ENCODE peak calls at places on chromosomes 16 and 17, in eight cellular contexts. X is right lobe of liver; H is PC-9; Q is ascending aorta; V is BJ; M is fibroblast of villous mesenchyme; O is CD8-positive, alpha-beta T cell; P is fibroblast of the aortic adventitia. L is an unnamed sample.

GRCh38 chr17:18028684-18029540 is 10.1 kb downstream of the ATPAF2 start:
- DNase-seq in O (no peak), H (no peak), M (no peak), Q (peak; percentile 18), P (no peak), V (no peak), X (no peak), L (no peak)

GRCh38 chr17:65745241-65745640 is 183.8 kb upstream of the AXIN2 start:
- DNase-seq in Q (no peak), V (no peak), P (no peak), M (no peak), O (no peak), H (no peak), X (no peak), L (no peak)

GRCh38 chr17:49433000-49433694 is 18.5 kb upstream of the PHB1 start:
- DNase-seq in P (no peak), Q (no peak), V (no peak), O (no peak), M (no peak), H (no peak), X (no peak), L (peak; percentile 19)

GRCh38 chr17:78476973-78477372 is 98.5 kb downstream of the PGS1 start:
- DNase-seq in O (no peak), Q (no peak), P (no peak), V (no peak), H (no peak), M (no peak), X (no peak), L (no peak)

GRCh38 chr16:66984902-66985311 is 3.5 kb upstream of the CES4A start:
- DNase-seq in X (no peak), P (no peak), M (no peak), V (no peak), O (no peak), Q (no peak), H (no peak), L (no peak)

GRCh38 chr16:24771779-24772157 is 42.3 kb downstream of the TNRC6A start:
- DNase-seq in M (peak; percentile 37), P (peak; percentile 34), X (no peak), Q (no peak), V (no peak), O (no peak), H (no peak), L (no peak)

GRCh38 chr16:19380316-19380715 is 37.4 kb upstream of the TMC5 start:
- DNase-seq in O (no peak), P (no peak), M (no peak), H (no peak), V (no peak), Q (no peak), X (no peak), L (no peak)

GRCh38 chr16:67173808-67174705 is 3.7 kb downstream of the NOL3 start:
- DNase-seq in M (peak; percentile 86), P (peak; percentile 72), X (peak; percentile 96), H (peak; percentile 93), O (peak; percentile 63), Q (peak; percentile 96), V (no peak), L (peak; percentile 92)

GRCh38 chr16:89565506-89566372 is 5.3 kb downstream of the RPL13 start:
- DNase-seq in V (no peak), Q (no peak), P (no peak), H (peak; percentile 74), O (peak; percentile 49), M (peak; percentile 52), X (peak; percentile 71), L (peak; percentile 89)

GRCh38 chr17:60372790-60373483 is 19.0 kb downstream of the USP32 start:
- DNase-seq in X (no peak), Q (no peak), M (peak; percentile 52), P (peak; percentile 49), O (no peak), H (peak; percentile 11), V (peak; percentile 32), L (no peak)

GRCh38 chr17:71963341-71963740 is 157.5 kb upstream of the SOX9 start:
- DNase-seq in X (no peak), M (no peak), H (no peak), P (no peak), Q (no peak), V (no peak), O (no peak), L (no peak)

GRCh38 chr17:71966459-71967313 is 154.1 kb upstream of the SOX9 start:
- DNase-seq in V (no peak), H (no peak), P (no peak), Q (peak; percentile 73), O (no peak), X (no peak), M (no peak), L (no peak)

GRCh38 chr17:71963791-71964190 is 157.0 kb upstream of the SOX9 start:
- DNase-seq in Q (no peak), O (no peak), X (no peak), V (no peak), P (no peak), H (no peak), M (no peak), L (no peak)

GRCh38 chr17:71964559-71964958 is 156.3 kb upstream of the SOX9 start:
- DNase-seq in P (no peak), H (no peak), Q (no peak), X (no peak), O (no peak), M (no peak), V (no peak), L (no peak)

DNA sequence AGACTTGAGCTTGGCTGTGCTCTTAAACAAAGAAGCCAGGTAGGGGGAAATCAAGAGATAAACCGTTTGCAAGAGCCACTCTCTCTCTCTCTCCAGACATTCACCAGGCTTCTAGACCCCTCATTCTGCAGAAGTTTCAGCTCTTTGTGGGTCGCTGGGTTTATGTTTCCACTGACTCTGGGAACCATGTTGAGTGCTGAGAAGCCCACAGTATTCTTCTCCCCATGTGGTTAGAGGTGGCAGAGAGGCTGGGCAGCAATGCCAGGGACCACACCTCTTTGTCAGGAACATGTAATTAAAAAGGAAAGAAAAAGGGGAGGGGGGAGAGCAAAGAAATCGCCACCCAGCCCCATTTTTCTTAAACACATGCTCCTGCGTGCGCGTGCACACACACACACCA is 154.8 kb upstream of the SOX9 start:
- DNase-seq in M (no peak), P (no peak), Q (no peak), O (no peak), V (no peak), X (no peak), H (no peak), L (no peak)
- H3K4me3 ChIP-seq in M (no peak overlapping the region), P (no peak overlapping the region), Q (no peak overlapping the region), O (no peak overlapping the region), V (no peak overlapping the region), X (no peak overlapping the region), H (no peak overlapping the region), L (no peak overlapping the region)

GRCh38 chr16:50282010-50282538 is 15.7 kb downstream of the ADCY7 start:
- DNase-seq in H (no peak), X (peak; percentile 87), V (no peak), P (peak; percentile 52), Q (peak; percentile 84), O (peak; percentile 71), M (peak; percentile 61), L (no peak)
- H3K4me3 ChIP-seq in H (no peak overlapping the region), X (no peak overlapping the region), V (no peak overlapping the region), P (no peak overlapping the region), Q (no peak overlapping the region), O (peak overlapping the region; percentile 40), M (no peak overlapping the region), L (no peak overlapping the region)

GRCh38 chr16:14264560-14264959 is 193.4 kb downstream of the MRTFB start:
- DNase-seq in M (no peak), Q (no peak), V (no peak), H (no peak), O (no peak), X (no peak), P (no peak), L (no peak)

GRCh38 chr16:14268073-14268472 is 197.0 kb downstream of the MRTFB start:
- DNase-seq in H (no peak), P (no peak), Q (no peak), O (no peak), V (no peak), X (no peak), M (no peak), L (no peak)

GRCh38 chr16:14263011-14263410 is 191.9 kb downstream of the MRTFB start:
- DNase-seq in V (no peak), H (no peak), P (no peak), M (no peak), X (no peak), O (no peak), Q (no peak), L (no peak)

DNA sequence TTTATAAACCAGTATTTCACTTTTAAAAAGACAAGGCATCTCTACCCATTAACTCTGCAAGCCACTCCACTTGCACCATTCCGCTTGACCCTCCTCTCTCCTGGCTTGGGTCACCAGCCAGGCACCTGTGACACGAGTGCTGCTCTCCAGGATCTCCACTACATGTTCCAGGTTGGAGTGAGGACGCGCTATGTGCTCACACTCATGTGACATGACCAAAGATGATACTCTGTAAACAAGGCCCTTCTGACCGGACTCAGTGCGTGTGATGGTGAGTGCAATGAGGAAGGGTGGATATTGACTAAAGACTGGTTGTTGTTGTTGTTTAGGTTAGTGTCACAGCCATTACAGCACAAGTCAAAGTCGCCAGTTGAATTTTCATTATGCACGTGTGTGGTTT is 192.7 kb downstream of the MRTFB start:
- DNase-seq in M (no peak), X (no peak), Q (no peak), O (no peak), P (no peak), V (no peak), H (no peak), L (no peak)
- H3K4me3 ChIP-seq in M (no peak overlapping the region), X (no peak overlapping the region), Q (no peak overlapping the region), O (no peak overlapping the region), P (no peak overlapping the region), V (no peak overlapping the region), H (no peak overlapping the region), L (no peak overlapping the region)

GRCh38 chr17:64223931-64224657 is 39.0 kb downstream of the TEX2 start:
- DNase-seq in H (no peak), M (no peak), V (no peak), Q (no peak), O (no peak), X (no peak), P (no peak), L (no peak)

GRCh38 chr17:64221679-64222078 is 41.4 kb downstream of the TEX2 start:
- DNase-seq in P (no peak), O (no peak), X (no peak), V (no peak), H (no peak), M (no peak), Q (no peak), L (no peak)

GRCh38 chr17:64226132-64226531 is 36.9 kb downstream of the TEX2 start:
- DNase-seq in H (no peak), X (no peak), Q (no peak), P (peak; percentile 55), V (no peak), M (no peak), O (no peak), L (no peak)

GRCh38 chr17:64225410-64225809 is 37.6 kb downstream of the TEX2 start:
- DNase-seq in X (no peak), H (no peak), O (no peak), Q (no peak), V (no peak), P (no peak), M (no peak), L (no peak)

DNA sequence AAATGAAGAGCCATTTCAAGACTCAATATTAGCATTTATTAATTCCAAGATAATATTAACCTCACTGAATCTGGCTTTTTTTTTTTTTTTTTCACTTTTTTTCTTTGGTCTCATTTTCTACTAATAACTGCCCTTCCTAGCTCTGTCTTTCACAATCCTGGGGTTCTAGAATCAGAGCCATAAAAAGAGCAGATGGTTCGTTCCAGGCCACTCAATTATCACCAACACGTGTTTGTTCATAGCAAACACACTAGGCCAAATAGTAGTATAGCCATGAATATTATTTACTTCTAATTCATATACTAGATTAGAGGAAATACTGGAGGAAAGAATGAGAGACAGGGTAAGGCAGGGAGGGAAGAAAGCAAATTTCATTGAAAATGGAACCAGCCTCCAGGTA is 39.8 kb downstream of the TEX2 start:
- DNase-seq in P (no peak), H (no peak), O (no peak), X (no peak), Q (no peak), M (no peak), V (no peak), L (no peak)
- H3K4me3 ChIP-seq in P (no peak overlapping the region), H (no peak overlapping the region), O (no peak overlapping the region), X (no peak overlapping the region), Q (no peak overlapping the region), M (no peak overlapping the region), V (no peak overlapping the region), L (no peak overlapping the region)